ENCODE peak calls at places on chromosomes 1 and 21, in five cellular contexts. X, C, E, A and J are unnamed samples.
A peak's percentile ranks its signal among the peaks of the same experiment; 100 is the strongest.

GRCh38 chr1:107277022-107277421 is 136.2 kb downstream of the NTNG1 start:
- DNase-seq in X (peak; percentile 11), C (peak; percentile 50), E (peak; percentile 46), A (no peak), J (no peak)

GRCh38 chr1:241615043-241615974 is 24.9 kb downstream of the CHML start:
- DNase-seq in X (no peak), C (no peak), E (no peak), A (no peak), J (no peak)

GRCh38 chr21:41216486-41216885 is 48.5 kb downstream of the BACE2 start:
- DNase-seq in X (no peak), C (no peak), E (no peak), A (no peak), J (no peak)

GRCh38 chr21:18499761-18500376 is 96.3 kb upstream of the TMPRSS15 start:
- DNase-seq in X (peak; percentile 20), C (peak; percentile 67), E (peak; percentile 8), A (peak; percentile 1), J (no peak)

GRCh38 chr1:32303358-32303757 is 11.5 kb downstream of the HDAC1 start:
- DNase-seq in X (no peak), C (no peak), E (no peak), A (no peak), J (no peak)

GRCh38 chr1:32931760-32932159 is 30.6 kb upstream of the TMEM54 start:
- DNase-seq in X (no peak), C (no peak), E (no peak), A (no peak), J (no peak)

GRCh38 chr1:237070519-237070918 is 28.5 kb downstream of the RYR2 start:
- DNase-seq in X (no peak), C (no peak), E (no peak), A (no peak), J (no peak)

GRCh38 chr1:15526021-15526489 is 593 bp upstream of the DNAJC16 start:
- DNase-seq in X (no peak), C (no peak), E (no peak), A (no peak), J (no peak)

GRCh38 chr1:14866841-14867626 is 268.5 kb downstream of the KAZN start:
- DNase-seq in X (no peak), C (no peak), E (peak; percentile 74), A (no peak), J (no peak)

GRCh38 chr1:33586111-33586510 is 113.7 kb downstream of the ZSCAN20 start:
- DNase-seq in X (no peak), C (no peak), E (no peak), A (peak; percentile 40), J (no peak)

GRCh38 chr1:1937549-1938275 is 18.6 kb upstream of the TMEM52 start:
- DNase-seq in X (no peak), C (no peak), E (no peak), A (no peak), J (no peak)

GRCh38 chr1:85374160-85374559 is 90.8 kb downstream of the DDAH1 start:
- DNase-seq in X (no peak), C (no peak), E (no peak), A (peak; percentile 86), J (no peak)

GRCh38 chr1:210776722-210777121 is 357.2 kb downstream of the KCNH1 start:
- DNase-seq in X (no peak), C (no peak), E (no peak), A (no peak), J (no peak)

GRCh38 chr1:4170953-4171352 is 270.9 kb upstream of the C1orf174 start:
- DNase-seq in X (no peak), C (no peak), E (peak; percentile 3), A (no peak), J (no peak)

GRCh38 chr1:210025870-210026269 is 87.9 kb downstream of the SYT14 start:
- DNase-seq in X (no peak), C (no peak), E (no peak), A (no peak), J (no peak)